ENCODE peak calls at places on chromosomes 16 and 17, in six cellular contexts. One of them, this sample, is unnamed.

GRCh38 chr17:65070620-65071019 is 14.1 kb upstream of the GNA13 start:
- DNase-seq in neural progenitor cell: no peak
- DNase-seq in stimulated activated CD4-positive, alpha-beta T cell treated with anti-CD3 and anti-CD28 coated beads, Interleukin-4, amount 100 ng/mL, for 48 hours: no peak
- DNase-seq in skeletal muscle cell: no peak
- DNase-seq in tibial artery: no peak
- DNase-seq in ELR: no peak
- DNase-seq in this sample: no peak

GRCh38 chr17:28071891-28072606 is 29.6 kb downstream of the NLK start:
- DNase-seq in ELR: no peak
- DNase-seq in neural progenitor cell: no peak
- DNase-seq in tibial artery: no peak
- DNase-seq in stimulated activated CD4-positive, alpha-beta T cell treated with anti-CD3 and anti-CD28 coated beads, Interleukin-4, amount 100 ng/mL, for 48 hours: no peak
- DNase-seq in skeletal muscle cell: no peak
- DNase-seq in this sample: no peak

GRCh38 chr17:39167492-39167891 is 1.5 kb upstream of the ARL5C start:
- DNase-seq in tibial artery: no peak
- DNase-seq in stimulated activated CD4-positive, alpha-beta T cell treated with anti-CD3 and anti-CD28 coated beads, Interleukin-4, amount 100 ng/mL, for 48 hours: no peak
- DNase-seq in ELR: no peak
- DNase-seq in skeletal muscle cell: no peak
- DNase-seq in neural progenitor cell: no peak
- DNase-seq in this sample: peak

GRCh38 chr16:3637371-3637923 is 17.0 kb upstream of the DNASE1 start:
- DNase-seq in neural progenitor cell: no peak
- DNase-seq in stimulated activated CD4-positive, alpha-beta T cell treated with anti-CD3 and anti-CD28 coated beads, Interleukin-4, amount 100 ng/mL, for 48 hours: no peak
- DNase-seq in skeletal muscle cell: no peak
- DNase-seq in ELR: no peak
- DNase-seq in tibial artery: peak
- DNase-seq in this sample: peak

GRCh38 chr16:15658149-15658548 is 8.1 kb downstream of the NDE1 start:
- DNase-seq in stimulated activated CD4-positive, alpha-beta T cell treated with anti-CD3 and anti-CD28 coated beads, Interleukin-4, amount 100 ng/mL, for 48 hours: no peak
- DNase-seq in ELR: no peak
- DNase-seq in neural progenitor cell: no peak
- DNase-seq in skeletal muscle cell: no peak
- DNase-seq in tibial artery: no peak
- DNase-seq in this sample: no peak

GRCh38 chr17:65027305-65027704 is 29.2 kb downstream of the GNA13 start:
- DNase-seq in neural progenitor cell: peak
- DNase-seq in tibial artery: no peak
- DNase-seq in skeletal muscle cell: peak
- DNase-seq in stimulated activated CD4-positive, alpha-beta T cell treated with anti-CD3 and anti-CD28 coated beads, Interleukin-4, amount 100 ng/mL, for 48 hours: peak
- DNase-seq in ELR: peak
- DNase-seq in this sample: peak

GRCh38 chr16:87652386-87652785 is 50.1 kb downstream of the JPH3 start:
- DNase-seq in tibial artery: no peak
- DNase-seq in skeletal muscle cell: no peak
- DNase-seq in stimulated activated CD4-positive, alpha-beta T cell treated with anti-CD3 and anti-CD28 coated beads, Interleukin-4, amount 100 ng/mL, for 48 hours: no peak
- DNase-seq in ELR: no peak
- DNase-seq in neural progenitor cell: no peak
- DNase-seq in this sample: no peak

GRCh38 chr16:19138601-19139000 is 24.8 kb downstream of the ITPRIPL2 start:
- DNase-seq in stimulated activated CD4-positive, alpha-beta T cell treated with anti-CD3 and anti-CD28 coated beads, Interleukin-4, amount 100 ng/mL, for 48 hours: no peak
- DNase-seq in skeletal muscle cell: peak
- DNase-seq in ELR: peak
- DNase-seq in tibial artery: peak
- DNase-seq in neural progenitor cell: no peak
- DNase-seq in this sample: peak

GRCh38 chr16:57999971-58000705 is at the start of gene ZNF319:
- DNase-seq in skeletal muscle cell: no peak
- DNase-seq in neural progenitor cell: peak
- DNase-seq in stimulated activated CD4-positive, alpha-beta T cell treated with anti-CD3 and anti-CD28 coated beads, Interleukin-4, amount 100 ng/mL, for 48 hours: no peak
- DNase-seq in ELR: peak
- DNase-seq in tibial artery: no peak
- DNase-seq in this sample: peak

GRCh38 chr16:46573008-46573833 is 48.0 kb downstream of the SHCBP1 start:
- DNase-seq in stimulated activated CD4-positive, alpha-beta T cell treated with anti-CD3 and anti-CD28 coated beads, Interleukin-4, amount 100 ng/mL, for 48 hours: no peak
- DNase-seq in ELR: peak
- DNase-seq in tibial artery: no peak
- DNase-seq in neural progenitor cell: no peak
- DNase-seq in skeletal muscle cell: peak
- DNase-seq in this sample: peak

GRCh38 chr17:44121206-44121605 is 2.2 kb downstream of the HDAC5 start:
- DNase-seq in tibial artery: no peak
- DNase-seq in ELR: no peak
- DNase-seq in skeletal muscle cell: no peak
- DNase-seq in neural progenitor cell: peak
- DNase-seq in stimulated activated CD4-positive, alpha-beta T cell treated with anti-CD3 and anti-CD28 coated beads, Interleukin-4, amount 100 ng/mL, for 48 hours: no peak
- DNase-seq in this sample: no peak

GRCh38 chr16:84982434-84982833 is 28.9 kb downstream of the ZDHHC7 start:
- DNase-seq in ELR: no peak
- DNase-seq in skeletal muscle cell: no peak
- DNase-seq in stimulated activated CD4-positive, alpha-beta T cell treated with anti-CD3 and anti-CD28 coated beads, Interleukin-4, amount 100 ng/mL, for 48 hours: no peak
- DNase-seq in tibial artery: no peak
- DNase-seq in neural progenitor cell: no peak
- DNase-seq in this sample: no peak

This sample was measured in AG10803.